ENCODE peak calls at places on chromosomes 2 and 18, in ten cellular contexts. One of them, this sample, is unnamed.

GRCh38 chr2:226661789-226662545 is 137.7 kb downstream of the IRS1 start:
- DNase-seq in body of pancreas: peak
- DNase-seq in RKO: peak
- DNase-seq in anterior cingulate cortex: no peak
- DNase-seq in stimulated activated CD8-positive, alpha-beta memory T cell treated with anti-CD3 and anti-CD28 coated beads, Interleukin-4, amount 100 ng/mL, for 1 hour: no peak
- DNase-seq in GM23248: peak
- DNase-seq in NCI-H1436: no peak
- DNase-seq in left cardiac atrium: peak
- DNase-seq in EH: peak
- DNase-seq in H54: peak
- DNase-seq in this sample: no peak

GRCh38 chr18:44579028-44579692 is 101.5 kb upstream of the SETBP1 start:
- DNase-seq in body of pancreas: peak
- DNase-seq in RKO: peak
- DNase-seq in anterior cingulate cortex: no peak
- DNase-seq in stimulated activated CD8-positive, alpha-beta memory T cell treated with anti-CD3 and anti-CD28 coated beads, Interleukin-4, amount 100 ng/mL, for 1 hour: no peak
- DNase-seq in GM23248: peak
- DNase-seq in NCI-H1436: no peak
- DNase-seq in left cardiac atrium: no peak
- DNase-seq in EH: peak
- DNase-seq in H54: no peak
- DNase-seq in this sample: no peak

GRCh38 chr2:8258406-8258805 is 423.4 kb upstream of the ID2 start:
- DNase-seq in body of pancreas: no peak
- DNase-seq in RKO: no peak
- DNase-seq in anterior cingulate cortex: no peak
- DNase-seq in stimulated activated CD8-positive, alpha-beta memory T cell treated with anti-CD3 and anti-CD28 coated beads, Interleukin-4, amount 100 ng/mL, for 1 hour: no peak
- DNase-seq in GM23248: no peak
- DNase-seq in NCI-H1436: no peak
- DNase-seq in left cardiac atrium: no peak
- DNase-seq in EH: no peak
- DNase-seq in H54: no peak
- DNase-seq in this sample: no peak

GRCh38 chr2:49616800-49617199 is 462.5 kb upstream of the FSHR start:
- DNase-seq in body of pancreas: no peak
- DNase-seq in RKO: peak
- DNase-seq in anterior cingulate cortex: no peak
- DNase-seq in stimulated activated CD8-positive, alpha-beta memory T cell treated with anti-CD3 and anti-CD28 coated beads, Interleukin-4, amount 100 ng/mL, for 1 hour: no peak
- DNase-seq in GM23248: peak
- DNase-seq in NCI-H1436: peak
- DNase-seq in left cardiac atrium: no peak
- DNase-seq in EH: peak
- DNase-seq in H54: peak
- DNase-seq in this sample: no peak

GRCh38 chr18:59189746-59190145 is 30.2 kb upstream of the GRP start:
- DNase-seq in body of pancreas: no peak
- DNase-seq in RKO: no peak
- DNase-seq in anterior cingulate cortex: no peak
- DNase-seq in stimulated activated CD8-positive, alpha-beta memory T cell treated with anti-CD3 and anti-CD28 coated beads, Interleukin-4, amount 100 ng/mL, for 1 hour: no peak
- DNase-seq in GM23248: peak
- DNase-seq in NCI-H1436: no peak
- DNase-seq in left cardiac atrium: no peak
- DNase-seq in EH: peak
- DNase-seq in H54: no peak
- DNase-seq in this sample: no peak

GRCh38 chr2:94993176-94994062 is 32.1 kb upstream of the MAL start:
- DNase-seq in body of pancreas: no peak
- DNase-seq in RKO: no peak
- DNase-seq in anterior cingulate cortex: no peak
- DNase-seq in stimulated activated CD8-positive, alpha-beta memory T cell treated with anti-CD3 and anti-CD28 coated beads, Interleukin-4, amount 100 ng/mL, for 1 hour: no peak
- DNase-seq in GM23248: no peak
- DNase-seq in NCI-H1436: no peak
- DNase-seq in left cardiac atrium: no peak
- DNase-seq in EH: no peak
- DNase-seq in H54: no peak
- DNase-seq in this sample: no peak

GRCh38 chr2:200396726-200397348 is 90.3 kb downstream of the SPATS2L start:
- DNase-seq in body of pancreas: no peak
- DNase-seq in RKO: no peak
- DNase-seq in anterior cingulate cortex: no peak
- DNase-seq in stimulated activated CD8-positive, alpha-beta memory T cell treated with anti-CD3 and anti-CD28 coated beads, Interleukin-4, amount 100 ng/mL, for 1 hour: no peak
- DNase-seq in GM23248: peak
- DNase-seq in NCI-H1436: peak
- DNase-seq in left cardiac atrium: no peak
- DNase-seq in EH: peak
- DNase-seq in H54: no peak
- DNase-seq in this sample: no peak

GRCh38 chr2:105166671-105167070 is 74.9 kb upstream of the GPR45 start:
- DNase-seq in body of pancreas: no peak
- DNase-seq in RKO: no peak
- DNase-seq in anterior cingulate cortex: no peak
- DNase-seq in stimulated activated CD8-positive, alpha-beta memory T cell treated with anti-CD3 and anti-CD28 coated beads, Interleukin-4, amount 100 ng/mL, for 1 hour: no peak
- DNase-seq in GM23248: no peak
- DNase-seq in NCI-H1436: no peak
- DNase-seq in left cardiac atrium: no peak
- DNase-seq in EH: no peak
- DNase-seq in H54: no peak
- DNase-seq in this sample: no peak

GRCh38 chr2:75870133-75870532 is 159.4 kb upstream of the GCFC2 start:
- DNase-seq in body of pancreas: no peak
- DNase-seq in RKO: no peak
- DNase-seq in anterior cingulate cortex: no peak
- DNase-seq in stimulated activated CD8-positive, alpha-beta memory T cell treated with anti-CD3 and anti-CD28 coated beads, Interleukin-4, amount 100 ng/mL, for 1 hour: no peak
- DNase-seq in GM23248: no peak
- DNase-seq in NCI-H1436: no peak
- DNase-seq in left cardiac atrium: no peak
- DNase-seq in EH: no peak
- DNase-seq in H54: no peak
- DNase-seq in this sample: no peak

GRCh38 chr18:50611529-50611941 is 51.6 kb downstream of the MAPK4 start:
- DNase-seq in body of pancreas: no peak
- DNase-seq in RKO: no peak
- DNase-seq in anterior cingulate cortex: no peak
- DNase-seq in stimulated activated CD8-positive, alpha-beta memory T cell treated with anti-CD3 and anti-CD28 coated beads, Interleukin-4, amount 100 ng/mL, for 1 hour: no peak
- DNase-seq in GM23248: no peak
- DNase-seq in NCI-H1436: no peak
- DNase-seq in left cardiac atrium: no peak
- DNase-seq in EH: no peak
- DNase-seq in H54: no peak
- DNase-seq in this sample: no peak

GRCh38 chr18:79982736-79983135 is 5.6 kb downstream of the TXNL4A start:
- DNase-seq in body of pancreas: peak
- DNase-seq in RKO: peak
- DNase-seq in anterior cingulate cortex: peak
- DNase-seq in stimulated activated CD8-positive, alpha-beta memory T cell treated with anti-CD3 and anti-CD28 coated beads, Interleukin-4, amount 100 ng/mL, for 1 hour: no peak
- DNase-seq in GM23248: peak
- DNase-seq in NCI-H1436: peak
- DNase-seq in left cardiac atrium: no peak
- DNase-seq in EH: peak
- DNase-seq in H54: no peak
- DNase-seq in this sample: no peak

GRCh38 chr18:34222025-34222395 is 2.7 kb downstream of the NOL4 start:
- DNase-seq in body of pancreas: peak
- DNase-seq in RKO: no peak
- DNase-seq in anterior cingulate cortex: peak
- DNase-seq in stimulated activated CD8-positive, alpha-beta memory T cell treated with anti-CD3 and anti-CD28 coated beads, Interleukin-4, amount 100 ng/mL, for 1 hour: no peak
- DNase-seq in GM23248: peak
- DNase-seq in NCI-H1436: peak
- DNase-seq in left cardiac atrium: no peak
- DNase-seq in EH: no peak
- DNase-seq in H54: no peak
- DNase-seq in this sample: no peak

GRCh38 chr2:114046373-114046772 is 156.5 kb downstream of the ACTR3 start:
- DNase-seq in body of pancreas: no peak
- DNase-seq in RKO: no peak
- DNase-seq in anterior cingulate cortex: no peak
- DNase-seq in stimulated activated CD8-positive, alpha-beta memory T cell treated with anti-CD3 and anti-CD28 coated beads, Interleukin-4, amount 100 ng/mL, for 1 hour: no peak
- DNase-seq in GM23248: no peak
- DNase-seq in NCI-H1436: no peak
- DNase-seq in left cardiac atrium: no peak
- DNase-seq in EH: no peak
- DNase-seq in H54: no peak
- DNase-seq in this sample: no peak

GRCh38 chr2:230908595-230909191 is 16.3 kb downstream of the GPR55 start:
- DNase-seq in body of pancreas: no peak
- DNase-seq in RKO: peak
- DNase-seq in anterior cingulate cortex: no peak
- DNase-seq in stimulated activated CD8-positive, alpha-beta memory T cell treated with anti-CD3 and anti-CD28 coated beads, Interleukin-4, amount 100 ng/mL, for 1 hour: no peak
- DNase-seq in GM23248: peak
- DNase-seq in NCI-H1436: no peak
- DNase-seq in left cardiac atrium: no peak
- DNase-seq in EH: peak
- DNase-seq in H54: peak
- DNase-seq in this sample: peak

GRCh38 chr2:128343459-128343858 is 24.8 kb upstream of the HS6ST1 start:
- DNase-seq in body of pancreas: no peak
- DNase-seq in RKO: no peak
- DNase-seq in anterior cingulate cortex: no peak
- DNase-seq in stimulated activated CD8-positive, alpha-beta memory T cell treated with anti-CD3 and anti-CD28 coated beads, Interleukin-4, amount 100 ng/mL, for 1 hour: no peak
- DNase-seq in GM23248: no peak
- DNase-seq in NCI-H1436: no peak
- DNase-seq in left cardiac atrium: no peak
- DNase-seq in EH: no peak
- DNase-seq in H54: no peak
- DNase-seq in this sample: no peak

GRCh38 chr2:186544255-186544675 is 45.6 kb upstream of the ITGAV start:
- DNase-seq in body of pancreas: no peak
- DNase-seq in RKO: peak
- DNase-seq in anterior cingulate cortex: no peak
- DNase-seq in stimulated activated CD8-positive, alpha-beta memory T cell treated with anti-CD3 and anti-CD28 coated beads, Interleukin-4, amount 100 ng/mL, for 1 hour: no peak
- DNase-seq in GM23248: peak
- DNase-seq in NCI-H1436: no peak
- DNase-seq in left cardiac atrium: no peak
- DNase-seq in EH: peak
- DNase-seq in H54: peak
- DNase-seq in this sample: no peak

GRCh38 chr2:120424274-120424796 is 78.4 kb downstream of the INHBB start:
- DNase-seq in body of pancreas: no peak
- DNase-seq in RKO: no peak
- DNase-seq in anterior cingulate cortex: no peak
- DNase-seq in stimulated activated CD8-positive, alpha-beta memory T cell treated with anti-CD3 and anti-CD28 coated beads, Interleukin-4, amount 100 ng/mL, for 1 hour: no peak
- DNase-seq in GM23248: no peak
- DNase-seq in NCI-H1436: no peak
- DNase-seq in left cardiac atrium: no peak
- DNase-seq in EH: no peak
- DNase-seq in H54: no peak
- DNase-seq in this sample: peak

GRCh38 chr2:85019121-85019520 is 48.2 kb downstream of the KCMF1 start:
- DNase-seq in body of pancreas: no peak
- DNase-seq in RKO: no peak
- DNase-seq in anterior cingulate cortex: no peak
- DNase-seq in stimulated activated CD8-positive, alpha-beta memory T cell treated with anti-CD3 and anti-CD28 coated beads, Interleukin-4, amount 100 ng/mL, for 1 hour: no peak
- DNase-seq in GM23248: no peak
- DNase-seq in NCI-H1436: no peak
- DNase-seq in left cardiac atrium: no peak
- DNase-seq in EH: no peak
- DNase-seq in H54: no peak
- DNase-seq in this sample: no peak

GRCh38 chr18:40841473-40841872 is 1113.6 kb upstream of the PIK3C3 start:
- DNase-seq in body of pancreas: no peak
- DNase-seq in RKO: no peak
- DNase-seq in anterior cingulate cortex: no peak
- DNase-seq in stimulated activated CD8-positive, alpha-beta memory T cell treated with anti-CD3 and anti-CD28 coated beads, Interleukin-4, amount 100 ng/mL, for 1 hour: no peak
- DNase-seq in GM23248: peak
- DNase-seq in NCI-H1436: no peak
- DNase-seq in left cardiac atrium: no peak
- DNase-seq in EH: peak
- DNase-seq in H54: no peak
- DNase-seq in this sample: no peak

GRCh38 chr2:9773905-9774239 is 69.4 kb upstream of the TAF1B start:
- DNase-seq in body of pancreas: no peak
- DNase-seq in RKO: no peak
- DNase-seq in anterior cingulate cortex: no peak
- DNase-seq in stimulated activated CD8-positive, alpha-beta memory T cell treated with anti-CD3 and anti-CD28 coated beads, Interleukin-4, amount 100 ng/mL, for 1 hour: no peak
- DNase-seq in GM23248: no peak
- DNase-seq in NCI-H1436: no peak
- DNase-seq in left cardiac atrium: no peak
- DNase-seq in EH: no peak
- DNase-seq in H54: no peak
- DNase-seq in this sample: no peak

GRCh38 chr18:35355140-35355618 is 11.0 kb upstream of the ZNF24 start:
- DNase-seq in body of pancreas: peak
- DNase-seq in RKO: peak
- DNase-seq in anterior cingulate cortex: peak
- DNase-seq in stimulated activated CD8-positive, alpha-beta memory T cell treated with anti-CD3 and anti-CD28 coated beads, Interleukin-4, amount 100 ng/mL, for 1 hour: no peak
- DNase-seq in GM23248: peak
- DNase-seq in NCI-H1436: peak
- DNase-seq in left cardiac atrium: peak
- DNase-seq in EH: peak
- DNase-seq in H54: peak
- DNase-seq in this sample: peak

GRCh38 chr2:36492216-36492945 is 105.6 kb downstream of the FEZ2 start:
- DNase-seq in body of pancreas: no peak
- DNase-seq in RKO: no peak
- DNase-seq in anterior cingulate cortex: no peak
- DNase-seq in stimulated activated CD8-positive, alpha-beta memory T cell treated with anti-CD3 and anti-CD28 coated beads, Interleukin-4, amount 100 ng/mL, for 1 hour: no peak
- DNase-seq in GM23248: no peak
- DNase-seq in NCI-H1436: no peak
- DNase-seq in left cardiac atrium: no peak
- DNase-seq in EH: peak
- DNase-seq in H54: no peak
- DNase-seq in this sample: no peak

GRCh38 chr2:241821460-241822263 is 12.7 kb downstream of the NEU4 start:
- DNase-seq in body of pancreas: no peak
- DNase-seq in RKO: no peak
- DNase-seq in anterior cingulate cortex: no peak
- DNase-seq in stimulated activated CD8-positive, alpha-beta memory T cell treated with anti-CD3 and anti-CD28 coated beads, Interleukin-4, amount 100 ng/mL, for 1 hour: no peak
- DNase-seq in GM23248: no peak
- DNase-seq in NCI-H1436: no peak
- DNase-seq in left cardiac atrium: peak
- DNase-seq in EH: no peak
- DNase-seq in H54: no peak
- DNase-seq in this sample: peak

GRCh38 chr2:234437642-234438321 is 59.1 kb downstream of the ARL4C start:
- DNase-seq in body of pancreas: no peak
- DNase-seq in RKO: no peak
- DNase-seq in anterior cingulate cortex: peak
- DNase-seq in stimulated activated CD8-positive, alpha-beta memory T cell treated with anti-CD3 and anti-CD28 coated beads, Interleukin-4, amount 100 ng/mL, for 1 hour: no peak
- DNase-seq in GM23248: no peak
- DNase-seq in NCI-H1436: peak
- DNase-seq in left cardiac atrium: no peak
- DNase-seq in EH: no peak
- DNase-seq in H54: no peak
- DNase-seq in this sample: no peak

GRCh38 chr2:145652992-145653545 is 1133.2 kb upstream of the ZEB2 start:
- DNase-seq in body of pancreas: no peak
- DNase-seq in RKO: peak
- DNase-seq in anterior cingulate cortex: no peak
- DNase-seq in stimulated activated CD8-positive, alpha-beta memory T cell treated with anti-CD3 and anti-CD28 coated beads, Interleukin-4, amount 100 ng/mL, for 1 hour: no peak
- DNase-seq in GM23248: peak
- DNase-seq in NCI-H1436: no peak
- DNase-seq in left cardiac atrium: no peak
- DNase-seq in EH: peak
- DNase-seq in H54: no peak
- DNase-seq in this sample: no peak

GRCh38 chr18:41660654-41661053 is 294.4 kb upstream of the PIK3C3 start:
- DNase-seq in body of pancreas: no peak
- DNase-seq in RKO: no peak
- DNase-seq in anterior cingulate cortex: no peak
- DNase-seq in stimulated activated CD8-positive, alpha-beta memory T cell treated with anti-CD3 and anti-CD28 coated beads, Interleukin-4, amount 100 ng/mL, for 1 hour: no peak
- DNase-seq in GM23248: no peak
- DNase-seq in NCI-H1436: no peak
- DNase-seq in left cardiac atrium: no peak
- DNase-seq in EH: no peak
- DNase-seq in H54: no peak
- DNase-seq in this sample: no peak

GRCh38 chr2:239959059-239959971 is 65.8 kb downstream of the NDUFA10 start:
- DNase-seq in body of pancreas: peak
- DNase-seq in RKO: no peak
- DNase-seq in anterior cingulate cortex: peak
- DNase-seq in stimulated activated CD8-positive, alpha-beta memory T cell treated with anti-CD3 and anti-CD28 coated beads, Interleukin-4, amount 100 ng/mL, for 1 hour: no peak
- DNase-seq in GM23248: peak
- DNase-seq in NCI-H1436: no peak
- DNase-seq in left cardiac atrium: no peak
- DNase-seq in EH: peak
- DNase-seq in H54: no peak
- DNase-seq in this sample: no peak

GRCh38 chr2:143885461-143885860 is 634.5 kb downstream of the ZEB2 start:
- DNase-seq in body of pancreas: no peak
- DNase-seq in RKO: no peak
- DNase-seq in anterior cingulate cortex: no peak
- DNase-seq in stimulated activated CD8-positive, alpha-beta memory T cell treated with anti-CD3 and anti-CD28 coated beads, Interleukin-4, amount 100 ng/mL, for 1 hour: no peak
- DNase-seq in GM23248: no peak
- DNase-seq in NCI-H1436: no peak
- DNase-seq in left cardiac atrium: no peak
- DNase-seq in EH: peak
- DNase-seq in H54: peak
- DNase-seq in this sample: no peak